ENCODE peak calls at places on chromosomes 1 and 21, in four cellular contexts. One of them, this sample, is unnamed.

GRCh38 chr1:65897485-65897884 is 104.8 kb downstream of the PDE4B start:
- DNase-seq in neural crest cell: no peak
- DNase-seq in AG09309: no peak
- DNase-seq in type B pancreatic cell: no peak
- DNase-seq in this sample: no peak

GRCh38 chr21:15638856-15639549 is 90.8 kb upstream of the USP25 start:
- DNase-seq in neural crest cell: no peak
- DNase-seq in AG09309: no peak
- DNase-seq in type B pancreatic cell: no peak
- DNase-seq in this sample: no peak

GRCh38 chr1:24250224-24250623 is 63.1 kb upstream of the IFNLR1 start:
- DNase-seq in neural crest cell: no peak
- DNase-seq in AG09309: no peak
- DNase-seq in type B pancreatic cell: no peak
- DNase-seq in this sample: no peak

GRCh38 chr1:107530543-107530942 is 389.7 kb downstream of the NTNG1 start:
- DNase-seq in neural crest cell: no peak
- DNase-seq in AG09309: peak; percentile 31
- DNase-seq in type B pancreatic cell: no peak
- DNase-seq in this sample: no peak

GRCh38 chr1:206674236-206674635 is 10.5 kb upstream of the MAPKAPK2 start:
- DNase-seq in neural crest cell: no peak
- DNase-seq in AG09309: no peak
- DNase-seq in type B pancreatic cell: no peak
- DNase-seq in this sample: no peak

GRCh38 chr1:21539933-21540332 is 30.7 kb downstream of the ALPL start:
- DNase-seq in neural crest cell: peak; percentile 23
- DNase-seq in AG09309: no peak
- DNase-seq in type B pancreatic cell: no peak
- DNase-seq in this sample: no peak

GRCh38 chr1:94721240-94721639 is 98.9 kb upstream of the SLC44A3 start:
- DNase-seq in neural crest cell: no peak
- DNase-seq in AG09309: no peak
- DNase-seq in type B pancreatic cell: no peak
- DNase-seq in this sample: no peak

GRCh38 chr1:38083541-38083940 is 36.9 kb upstream of the POU3F1 start:
- DNase-seq in neural crest cell: no peak
- DNase-seq in AG09309: no peak
- DNase-seq in type B pancreatic cell: no peak
- DNase-seq in this sample: no peak

GRCh38 chr1:167935252-167936067 is 1.0 kb upstream of the DCAF6 start:
- DNase-seq in neural crest cell: peak; percentile 10
- DNase-seq in AG09309: no peak
- DNase-seq in type B pancreatic cell: no peak
- DNase-seq in this sample: no peak

GRCh38 chr21:44462090-44462833 is 7.0 kb downstream of the LRRC3 start:
- DNase-seq in neural crest cell: no peak
- DNase-seq in AG09309: no peak
- DNase-seq in type B pancreatic cell: peak; percentile 57
- DNase-seq in this sample: no peak

GRCh38 chr1:238205045-238205662 is 314.4 kb upstream of the ZP4 start:
- DNase-seq in neural crest cell: no peak
- DNase-seq in AG09309: no peak
- DNase-seq in type B pancreatic cell: no peak
- DNase-seq in this sample: no peak

GRCh38 chr1:209412036-209412435 is 171.5 kb upstream of the CAMK1G start:
- DNase-seq in neural crest cell: no peak
- DNase-seq in AG09309: no peak
- DNase-seq in type B pancreatic cell: no peak
- DNase-seq in this sample: no peak

GRCh38 chr1:206633708-206634121 is 1.6 kb upstream of the DYRK3 start:
- DNase-seq in neural crest cell: no peak
- DNase-seq in AG09309: peak; percentile 84
- DNase-seq in type B pancreatic cell: no peak
- DNase-seq in this sample: peak; percentile 96

GRCh38 chr21:15276243-15276642 is 211.4 kb upstream of the NRIP1 start:
- DNase-seq in neural crest cell: no peak
- DNase-seq in AG09309: no peak
- DNase-seq in type B pancreatic cell: no peak
- DNase-seq in this sample: no peak

GRCh38 chr1:16425125-16426025 is 11.8 kb downstream of the SPATA21 start:
- DNase-seq in neural crest cell: no peak
- DNase-seq in AG09309: no peak
- DNase-seq in type B pancreatic cell: no peak
- DNase-seq in this sample: no peak

GRCh38 chr21:42621166-42621827 is 32.1 kb upstream of the PDE9A start:
- DNase-seq in neural crest cell: no peak
- DNase-seq in AG09309: no peak
- DNase-seq in type B pancreatic cell: no peak
- DNase-seq in this sample: no peak

GRCh38 chr1:230280906-230281413 is 145.2 kb downstream of the PGBD5 start:
- DNase-seq in neural crest cell: no peak
- DNase-seq in AG09309: no peak
- DNase-seq in type B pancreatic cell: no peak
- DNase-seq in this sample: no peak

GRCh38 chr1:67948155-67949075 is 102.0 kb downstream of the DIRAS3 start:
- DNase-seq in neural crest cell: no peak
- DNase-seq in AG09309: peak; percentile 52
- DNase-seq in type B pancreatic cell: no peak
- DNase-seq in this sample: no peak

GRCh38 chr1:53385276-53385932 is 57.5 kb upstream of the LRP8 start:
- DNase-seq in neural crest cell: no peak
- DNase-seq in AG09309: no peak
- DNase-seq in type B pancreatic cell: no peak
- DNase-seq in this sample: no peak

GRCh38 chr1:78884685-78885452 is 121.7 kb downstream of the ADGRL4 start:
- DNase-seq in neural crest cell: no peak
- DNase-seq in AG09309: no peak
- DNase-seq in type B pancreatic cell: no peak
- DNase-seq in this sample: no peak

GRCh38 chr21:36027352-36027751 is 33.0 kb downstream of the SETD4 start:
- DNase-seq in neural crest cell: no peak
- DNase-seq in AG09309: no peak
- DNase-seq in type B pancreatic cell: no peak
- DNase-seq in this sample: no peak

GRCh38 chr1:81654147-81654546 is 146.6 kb upstream of the ADGRL2 start:
- DNase-seq in neural crest cell: no peak
- DNase-seq in AG09309: no peak
- DNase-seq in type B pancreatic cell: no peak
- DNase-seq in this sample: no peak

GRCh38 chr1:240905225-240905765 is 293.3 kb upstream of the GREM2 start:
- DNase-seq in neural crest cell: no peak
- DNase-seq in AG09309: no peak
- DNase-seq in type B pancreatic cell: no peak
- DNase-seq in this sample: no peak

GRCh38 chr1:69567847-69568434 is at the start of gene LRRC7:
- DNase-seq in neural crest cell: peak; percentile 34
- DNase-seq in AG09309: no peak
- DNase-seq in type B pancreatic cell: no peak
- DNase-seq in this sample: no peak

GRCh38 chr1:95905818-95906395 is 671.9 kb downstream of the RWDD3 start:
- DNase-seq in neural crest cell: no peak
- DNase-seq in AG09309: no peak
- DNase-seq in type B pancreatic cell: no peak
- DNase-seq in this sample: no peak

GRCh38 chr1:147851149-147851548 is 51.4 kb upstream of the GJA8 start:
- DNase-seq in neural crest cell: no peak
- DNase-seq in AG09309: no peak
- DNase-seq in type B pancreatic cell: no peak
- DNase-seq in this sample: no peak

GRCh38 chr1:22111115-22111514 is 31.8 kb downstream of the WNT4 start:
- DNase-seq in neural crest cell: no peak
- DNase-seq in AG09309: no peak
- DNase-seq in type B pancreatic cell: no peak
- DNase-seq in this sample: no peak

GRCh38 chr21:34243562-34243961 is 120.2 kb upstream of the KCNE2 start:
- DNase-seq in neural crest cell: no peak
- DNase-seq in AG09309: no peak
- DNase-seq in type B pancreatic cell: no peak
- DNase-seq in this sample: no peak
- TF ChIP-seq CTCF in neural crest cell: peak; percentile 50
- TF ChIP-seq CTCF in AG09309: peak; percentile 59
- TF ChIP-seq CTCF in type B pancreatic cell: peak; percentile 62
- TF ChIP-seq CTCF in this sample: no peak

DNA sequence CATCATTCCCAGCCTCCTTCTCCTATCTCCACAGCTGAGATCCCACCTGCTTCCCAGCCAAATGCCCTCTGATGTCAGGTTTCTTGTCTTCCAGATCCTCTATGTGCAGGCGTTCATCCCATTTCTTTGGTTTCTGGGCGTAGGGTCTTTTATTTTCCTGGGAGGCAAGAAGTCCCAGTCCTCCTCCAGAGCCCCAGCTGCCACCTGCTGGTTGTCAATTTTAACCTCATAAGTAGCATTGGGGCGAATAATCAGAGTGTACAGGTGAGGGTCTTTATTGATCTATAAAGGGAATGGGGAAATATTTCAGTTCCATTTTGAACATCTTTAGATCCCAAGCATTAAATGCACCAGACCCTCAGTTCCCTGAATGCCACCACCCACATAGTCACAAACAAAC is 47.2 kb upstream of the EPS15 start:
- DNase-seq in neural crest cell: no peak
- DNase-seq in AG09309: no peak
- DNase-seq in type B pancreatic cell: no peak
- DNase-seq in this sample: no peak
- TF ChIP-seq CTCF in neural crest cell: no peak
- TF ChIP-seq CTCF in AG09309: no peak
- TF ChIP-seq CTCF in type B pancreatic cell: no peak
- TF ChIP-seq CTCF in this sample: no peak

GRCh38 chr1:185733818-185734709 is at the start of gene HMCN1:
- DNase-seq in neural crest cell: peak; percentile 59
- DNase-seq in AG09309: no peak
- DNase-seq in type B pancreatic cell: peak; percentile 71
- DNase-seq in this sample: peak; percentile 89
- TF ChIP-seq CTCF in neural crest cell: peak; percentile 56
- TF ChIP-seq CTCF in AG09309: peak; percentile 57
- TF ChIP-seq CTCF in type B pancreatic cell: peak; percentile 67
- TF ChIP-seq CTCF in this sample: no peak

GRCh38 chr1:91651671-91652071 is 151.0 kb downstream of the CDC7 start:
- DNase-seq in neural crest cell: no peak
- DNase-seq in AG09309: peak; percentile 8
- DNase-seq in type B pancreatic cell: no peak
- DNase-seq in this sample: no peak
- TF ChIP-seq CTCF in neural crest cell: no peak
- TF ChIP-seq CTCF in AG09309: no peak
- TF ChIP-seq CTCF in type B pancreatic cell: no peak
- TF ChIP-seq CTCF in this sample: no peak

DNA sequence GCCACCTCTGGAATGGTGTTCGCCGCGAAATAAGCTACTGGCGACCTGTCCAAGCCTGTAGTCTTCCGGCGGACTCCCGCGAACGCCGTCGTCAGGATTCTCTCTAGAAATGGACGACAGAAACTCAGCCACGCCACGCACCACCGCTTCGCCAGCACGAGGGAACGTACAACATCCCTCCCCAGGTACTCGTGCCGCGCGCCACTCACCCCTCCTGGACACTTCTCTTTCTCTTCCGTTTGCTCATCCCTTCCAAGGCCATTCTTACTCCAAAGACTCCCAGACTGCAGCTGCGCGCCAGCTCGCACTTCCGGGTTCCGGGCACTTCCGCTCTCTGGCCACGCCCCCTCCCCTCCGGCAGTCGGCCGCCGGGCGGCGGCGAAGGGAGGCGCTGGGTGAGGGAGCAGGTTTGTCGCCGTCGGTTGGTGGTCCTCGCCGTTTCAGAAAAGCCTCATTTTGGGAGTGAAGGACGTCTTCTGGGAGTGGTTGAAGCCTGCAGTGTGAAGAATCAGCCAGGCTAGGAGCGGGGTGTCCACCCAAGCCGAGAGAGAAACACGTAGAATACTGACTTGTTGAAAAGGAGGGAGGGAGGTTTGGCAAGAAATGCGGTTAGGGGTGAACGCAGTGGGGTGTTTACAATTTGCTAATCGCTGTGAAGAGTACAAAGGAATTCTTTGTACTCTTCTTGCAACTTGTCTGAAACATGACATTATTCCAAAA is at the start of gene RBM34:
- DNase-seq in neural crest cell: peak; percentile 91
- DNase-seq in AG09309: peak; percentile 55
- DNase-seq in type B pancreatic cell: peak; percentile 91
- DNase-seq in this sample: peak; percentile 92
- TF ChIP-seq CTCF in neural crest cell: no peak
- TF ChIP-seq CTCF in AG09309: no peak
- TF ChIP-seq CTCF in type B pancreatic cell: no peak
- TF ChIP-seq CTCF in this sample: peak; percentile 48

DNA sequence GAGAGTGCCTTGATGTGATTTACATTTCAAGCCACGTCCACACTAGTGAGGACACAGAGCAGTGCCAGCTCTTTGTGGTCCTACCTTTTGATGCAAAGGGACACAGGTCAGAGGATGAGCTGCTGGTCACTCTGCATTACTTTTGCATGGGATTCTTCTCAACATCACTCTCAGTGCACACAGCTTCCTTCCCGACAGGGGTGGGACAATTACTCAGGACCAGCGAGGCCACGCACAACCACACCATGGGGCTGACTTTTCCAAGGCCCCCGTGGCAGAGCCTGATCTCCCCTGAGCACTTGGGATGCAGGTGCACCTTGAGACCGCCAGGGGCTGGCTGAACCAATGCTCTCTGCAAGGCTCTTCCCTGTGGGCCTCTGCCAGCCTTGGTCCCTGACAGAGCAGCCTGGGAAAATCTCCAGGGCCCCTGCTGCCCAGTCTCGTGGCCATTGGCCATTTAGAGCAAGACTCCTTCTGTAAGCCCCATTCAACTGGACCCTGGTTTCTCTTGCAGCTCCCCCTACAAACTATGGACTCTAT is 13.2 kb upstream of the PRAMEF12 start:
- DNase-seq in neural crest cell: no peak
- DNase-seq in AG09309: no peak
- DNase-seq in type B pancreatic cell: no peak
- DNase-seq in this sample: no peak
- TF ChIP-seq CTCF in neural crest cell: no peak
- TF ChIP-seq CTCF in AG09309: no peak
- TF ChIP-seq CTCF in type B pancreatic cell: peak; percentile 38
- TF ChIP-seq CTCF in this sample: no peak

DNA sequence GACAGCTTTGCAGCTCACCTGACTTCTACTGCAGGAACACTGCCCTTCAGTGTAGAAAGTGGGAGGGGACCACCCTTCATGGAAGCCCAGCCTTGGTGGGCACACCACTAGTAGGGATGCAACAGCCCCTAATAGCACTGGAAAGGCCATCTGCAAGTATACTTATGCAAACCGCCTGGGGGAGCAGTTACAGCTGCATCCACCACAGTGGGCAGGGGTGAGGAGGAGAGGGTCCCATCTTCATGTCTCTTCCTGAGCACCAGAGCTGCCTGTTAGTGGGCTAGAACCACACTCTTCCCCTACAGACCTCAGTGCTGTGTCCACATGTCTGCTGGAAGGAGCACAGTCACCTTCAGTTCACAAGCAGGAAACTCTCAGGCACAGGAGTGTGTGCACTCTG is 66.2 kb upstream of the LHX8 start:
- DNase-seq in neural crest cell: no peak
- DNase-seq in AG09309: no peak
- DNase-seq in type B pancreatic cell: no peak
- DNase-seq in this sample: no peak
- TF ChIP-seq CTCF in neural crest cell: no peak
- TF ChIP-seq CTCF in AG09309: no peak
- TF ChIP-seq CTCF in type B pancreatic cell: no peak
- TF ChIP-seq CTCF in this sample: no peak

This sample was measured in vagina.